ENCODE peak calls at places on chromosomes 2 and 18, in five cellular contexts. One of them, this sample, is unnamed.

GRCh38 chr2:83650156-83650555 is 808.9 kb downstream of the SUCLG1 start:
- DNase-seq in Kasumi-1: no peak
- DNase-seq in nucleus accumbens: no peak
- DNase-seq in T-helper 2 cell: no peak
- DNase-seq in CD4-positive, alpha-beta memory T cell: no peak
- DNase-seq in this sample: no peak

GRCh38 chr2:233380132-233381012 is 26.1 kb downstream of the DGKD start:
- DNase-seq in Kasumi-1: no peak
- DNase-seq in nucleus accumbens: no peak
- DNase-seq in T-helper 2 cell: no peak
- DNase-seq in CD4-positive, alpha-beta memory T cell: no peak
- DNase-seq in this sample: no peak

GRCh38 chr2:144748443-144748842 is 228.5 kb upstream of the ZEB2 start:
- DNase-seq in Kasumi-1: no peak
- DNase-seq in nucleus accumbens: no peak
- DNase-seq in T-helper 2 cell: no peak
- DNase-seq in CD4-positive, alpha-beta memory T cell: no peak
- DNase-seq in this sample: no peak

GRCh38 chr2:209525834-209526281 is 102.0 kb downstream of the MAP2 start:
- DNase-seq in Kasumi-1: peak; percentile 38
- DNase-seq in nucleus accumbens: no peak
- DNase-seq in T-helper 2 cell: no peak
- DNase-seq in CD4-positive, alpha-beta memory T cell: no peak
- DNase-seq in this sample: no peak

GRCh38 chr2:38129410-38129809 is 53.5 kb upstream of the CYP1B1 start:
- DNase-seq in Kasumi-1: no peak
- DNase-seq in nucleus accumbens: no peak
- DNase-seq in T-helper 2 cell: no peak
- DNase-seq in CD4-positive, alpha-beta memory T cell: no peak
- DNase-seq in this sample: no peak

GRCh38 chr18:60259052-60259681 is 113.4 kb downstream of the MC4R start:
- DNase-seq in Kasumi-1: peak; percentile 68
- DNase-seq in nucleus accumbens: no peak
- DNase-seq in T-helper 2 cell: no peak
- DNase-seq in CD4-positive, alpha-beta memory T cell: no peak
- DNase-seq in this sample: no peak

GRCh38 chr2:189092936-189093335 is 86.6 kb downstream of the COL5A2 start:
- DNase-seq in Kasumi-1: no peak
- DNase-seq in nucleus accumbens: no peak
- DNase-seq in T-helper 2 cell: no peak
- DNase-seq in CD4-positive, alpha-beta memory T cell: no peak
- DNase-seq in this sample: no peak

GRCh38 chr18:48623468-48624220 is 84.8 kb downstream of the CTIF start:
- DNase-seq in Kasumi-1: no peak
- DNase-seq in nucleus accumbens: no peak
- DNase-seq in T-helper 2 cell: no peak
- DNase-seq in CD4-positive, alpha-beta memory T cell: no peak
- DNase-seq in this sample: no peak

GRCh38 chr2:50438293-50438692 is 593.6 kb downstream of the NRXN1 start:
- DNase-seq in Kasumi-1: no peak
- DNase-seq in nucleus accumbens: no peak
- DNase-seq in T-helper 2 cell: no peak
- DNase-seq in CD4-positive, alpha-beta memory T cell: no peak
- DNase-seq in this sample: no peak

GRCh38 chr2:241774419-241775222 is 2.0 kb upstream of the GAL3ST2 start:
- DNase-seq in Kasumi-1: no peak
- DNase-seq in nucleus accumbens: no peak
- DNase-seq in T-helper 2 cell: no peak
- DNase-seq in CD4-positive, alpha-beta memory T cell: no peak
- DNase-seq in this sample: no peak

GRCh38 chr2:71066856-71067255 is 1.6 kb upstream of the NAGK start:
- DNase-seq in Kasumi-1: no peak
- DNase-seq in nucleus accumbens: no peak
- DNase-seq in T-helper 2 cell: no peak
- DNase-seq in CD4-positive, alpha-beta memory T cell: no peak
- DNase-seq in this sample: no peak

GRCh38 chr2:119475225-119475856 is 43.7 kb downstream of the TMEM37 start:
- DNase-seq in Kasumi-1: no peak
- DNase-seq in nucleus accumbens: no peak
- DNase-seq in T-helper 2 cell: no peak
- DNase-seq in CD4-positive, alpha-beta memory T cell: no peak
- DNase-seq in this sample: peak; percentile 62

GRCh38 chr18:24628360-24628759 is 167.9 kb downstream of the HRH4 start:
- DNase-seq in Kasumi-1: no peak
- DNase-seq in nucleus accumbens: no peak
- DNase-seq in T-helper 2 cell: no peak
- DNase-seq in CD4-positive, alpha-beta memory T cell: no peak
- DNase-seq in this sample: no peak

GRCh38 chr2:99066602-99067001 is 74.9 kb upstream of the C2orf15 start:
- DNase-seq in Kasumi-1: peak; percentile 81
- DNase-seq in nucleus accumbens: no peak
- DNase-seq in T-helper 2 cell: no peak
- DNase-seq in CD4-positive, alpha-beta memory T cell: peak; percentile 49
- DNase-seq in this sample: no peak

GRCh38 chr2:232937278-232937906 is 67.3 kb downstream of the SNORC start:
- DNase-seq in Kasumi-1: no peak
- DNase-seq in nucleus accumbens: no peak
- DNase-seq in T-helper 2 cell: no peak
- DNase-seq in CD4-positive, alpha-beta memory T cell: no peak
- DNase-seq in this sample: no peak

GRCh38 chr18:7607535-7608173 is 40.5 kb downstream of the PTPRM start:
- DNase-seq in Kasumi-1: no peak
- DNase-seq in nucleus accumbens: no peak
- DNase-seq in T-helper 2 cell: no peak
- DNase-seq in CD4-positive, alpha-beta memory T cell: no peak
- DNase-seq in this sample: no peak

GRCh38 chr2:35688298-35688697 is 667.3 kb upstream of the CRIM1 start:
- DNase-seq in Kasumi-1: no peak
- DNase-seq in nucleus accumbens: no peak
- DNase-seq in T-helper 2 cell: no peak
- DNase-seq in CD4-positive, alpha-beta memory T cell: no peak
- DNase-seq in this sample: no peak

GRCh38 chr2:113251118-113251517 is 27.6 kb downstream of the PAX8 start:
- DNase-seq in Kasumi-1: no peak
- DNase-seq in nucleus accumbens: no peak
- DNase-seq in T-helper 2 cell: no peak
- DNase-seq in CD4-positive, alpha-beta memory T cell: peak; percentile 32
- DNase-seq in this sample: no peak

GRCh38 chr2:108910541-108911396 is 78.3 kb downstream of the EDAR start:
- DNase-seq in Kasumi-1: no peak
- DNase-seq in nucleus accumbens: no peak
- DNase-seq in T-helper 2 cell: no peak
- DNase-seq in CD4-positive, alpha-beta memory T cell: no peak
- DNase-seq in this sample: no peak

GRCh38 chr2:52128081-52128480 is 1096.1 kb upstream of the NRXN1 start:
- DNase-seq in Kasumi-1: no peak
- DNase-seq in nucleus accumbens: no peak
- DNase-seq in T-helper 2 cell: no peak
- DNase-seq in CD4-positive, alpha-beta memory T cell: no peak
- DNase-seq in this sample: no peak

GRCh38 chr2:216688731-216689360 is 6.5 kb downstream of the IGFBP5 start:
- DNase-seq in Kasumi-1: no peak
- DNase-seq in nucleus accumbens: no peak
- DNase-seq in T-helper 2 cell: no peak
- DNase-seq in CD4-positive, alpha-beta memory T cell: no peak
- DNase-seq in this sample: no peak

GRCh38 chr2:71505086-71505769 is 51.9 kb downstream of the DYSF start:
- DNase-seq in Kasumi-1: no peak
- DNase-seq in nucleus accumbens: no peak
- DNase-seq in T-helper 2 cell: no peak
- DNase-seq in CD4-positive, alpha-beta memory T cell: no peak
- DNase-seq in this sample: no peak